ENCODE peak calls at places on chromosomes 13 and 19, in eight cellular contexts. R, T, D, C, U, J, G and I are unnamed samples. For H3K4me1, the result is how much of the 10 kb centered on the place peaks cover.

GRCh38 chr19:7224205-7224833 is 69.9 kb downstream of the INSR start:
- DNase-seq in D (no peak), G (peak), U (no peak), J (peak), T (no peak), R (no peak), C (no peak), I (peak)

GRCh38 chr13:106573855-106574254 is 5.9 kb upstream of the ARGLU1 start:
- DNase-seq in G (no peak), J (peak), D (no peak), C (peak), T (no peak), R (no peak), U (no peak), I (peak)

GRCh38 chr19:13350761-13351160 is 155.5 kb downstream of the CACNA1A start:
- DNase-seq in D (no peak), U (no peak), C (no peak), J (no peak), R (no peak), G (no peak), T (no peak), I (no peak)

GRCh38 chr13:25752957-25753540 is 298.8 kb downstream of the SHISA2 start:
- DNase-seq in U (no peak), D (no peak), C (peak), G (no peak), T (peak), R (no peak), J (peak), I (peak)

GRCh38 chr13:76848596-76848995 is 37.6 kb downstream of the KCTD12 start:
- DNase-seq in C (peak), D (no peak), R (no peak), T (no peak), J (no peak), U (no peak), G (no peak), I (no peak)

GRCh38 chr13:48728226-48728625 is 74.5 kb downstream of the CYSLTR2 start:
- DNase-seq in T (no peak), C (no peak), D (no peak), G (no peak), R (no peak), J (no peak), U (no peak), I (no peak)

GRCh38 chr19:11848594-11849263 is at the start of gene ZNF439:
- DNase-seq in T (peak), R (peak), D (peak), U (peak), J (peak), G (peak), C (peak), I (peak)

GRCh38 chr13:95256086-95256485 is 45.2 kb downstream of the ABCC4 start:
- DNase-seq in G (no peak), C (no peak), J (no peak), U (no peak), R (no peak), T (peak), D (no peak), I (no peak)

GRCh38 chr13:99000137-99000536 is 22.3 kb upstream of the DOCK9 start:
- DNase-seq in U (no peak), C (no peak), G (no peak), R (no peak), J (no peak), T (no peak), D (peak), I (no peak)

GRCh38 chr13:22897571-22898314 is 283.0 kb upstream of the SGCG start:
- DNase-seq in T (no peak), G (no peak), U (no peak), D (no peak), R (no peak), J (no peak), C (no peak), I (no peak)

GRCh38 chr13:76226941-76227340 is 590.8 kb downstream of the LMO7 start:
- DNase-seq in D (no peak), J (no peak), G (no peak), C (no peak), T (no peak), R (no peak), U (no peak), I (no peak)

GRCh38 chr13:19661126-19661525 is 27.7 kb downstream of the MPHOSPH8 start:
- DNase-seq in T (no peak), U (no peak), G (no peak), C (no peak), R (no peak), D (no peak), J (no peak), I (no peak)

GRCh38 chr19:47723573-47723923 is 10.3 kb downstream of the EHD2 start:
- DNase-seq in R (no peak), G (peak), C (peak), D (no peak), U (no peak), T (peak), J (peak), I (no peak)

DNA sequence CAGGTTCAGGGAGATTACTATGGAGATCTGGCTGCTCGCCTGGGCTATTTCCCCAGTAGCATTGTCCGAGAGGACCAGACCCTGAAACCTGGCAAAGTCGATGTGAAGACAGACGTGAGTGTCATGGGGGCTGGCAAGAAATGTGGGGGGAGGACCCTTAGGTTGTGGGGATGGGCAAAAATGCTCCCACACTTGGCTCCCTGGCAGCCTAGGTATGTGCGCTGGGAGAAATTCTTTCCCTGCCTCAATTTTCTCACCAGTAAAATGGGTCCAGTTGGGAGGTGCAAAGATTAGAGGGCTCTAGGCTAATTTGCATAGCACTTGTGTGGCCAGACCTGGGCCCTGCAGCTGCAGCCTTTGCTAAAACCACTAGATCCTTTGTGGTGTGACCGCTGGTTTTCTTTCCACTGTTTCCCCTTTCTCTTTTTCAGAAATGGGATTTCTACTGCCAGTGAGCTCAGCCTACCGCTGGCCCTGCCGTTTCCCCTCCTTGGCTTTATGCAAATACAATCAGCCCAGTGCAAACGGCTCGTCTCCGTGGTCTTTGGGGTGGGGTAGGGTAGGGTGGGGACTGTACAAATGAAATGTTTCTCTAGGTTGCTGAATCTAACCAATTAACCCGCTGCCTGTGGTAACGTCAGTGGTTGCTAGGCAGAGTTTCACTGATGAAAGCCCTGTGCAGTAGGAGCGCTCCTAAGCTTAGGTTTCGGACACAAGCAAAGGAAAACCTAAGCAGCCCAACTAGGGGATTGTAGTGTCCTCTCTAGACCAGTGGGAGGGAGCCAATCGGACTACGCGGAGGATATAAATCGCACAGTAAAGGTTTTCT is 867 bp upstream of the RAB4B start:
- DNase-seq in D (peak), G (peak), T (peak), C (peak), U (peak), R (peak), J (peak), I (peak)
- H3K4me1 ChIP-seq in D (under half), G (under half), T (under half), C (under half), U (under half), R (under half), J (under half), I (under half)

DNA sequence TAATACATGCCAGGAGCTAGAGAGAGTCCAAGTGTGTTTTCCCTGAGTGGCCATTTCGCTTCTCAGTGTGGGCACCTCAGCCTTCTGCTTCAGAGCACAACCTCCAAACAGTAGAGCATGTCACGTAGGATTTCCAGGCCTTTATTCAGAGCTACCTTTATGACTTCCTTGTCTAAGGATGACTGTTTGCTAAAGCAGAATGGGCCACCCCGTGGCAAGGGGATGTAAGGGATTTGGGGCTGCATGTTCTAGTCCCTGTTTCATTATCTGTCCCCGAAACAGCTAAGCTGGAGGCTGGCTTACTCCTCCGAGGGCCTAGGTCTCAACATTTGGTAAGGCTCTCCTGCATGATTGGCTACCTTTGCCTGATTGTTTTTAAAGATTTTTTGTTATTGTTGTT is 6.0 kb downstream of the RNASEH2B start:
- DNase-seq in J (no peak), R (no peak), U (no peak), D (peak), C (no peak), G (no peak), T (no peak), I (no peak)
- H3K4me1 ChIP-seq in J (under half), R (under half), U (half or more), D (half or more), C (half or more), G (under half), T (under half), I (under half)

GRCh38 chr19:3743486-3743885 is 18.0 kb downstream of the APBA3 start:
- DNase-seq in D (peak), C (no peak), U (no peak), R (no peak), J (no peak), T (no peak), G (no peak), I (no peak)
- H3K4me1 ChIP-seq in D (under half), C (under half), U (under half), R (under half), J (under half), T (under half), G (under half), I (under half)

GRCh38 chr13:93230466-93230865 is 3.9 kb downstream of the GPC6 start:
- DNase-seq in C (no peak), G (no peak), R (no peak), J (no peak), U (no peak), D (no peak), T (peak), I (no peak)
- H3K4me1 ChIP-seq in C (under half), G (under half), R (under half), J (under half), U (under half), D (under half), T (under half), I (under half)

GRCh38 chr13:33175991-33176390 is 109.6 kb downstream of the STARD13 start:
- DNase-seq in G (no peak), U (no peak), R (no peak), C (no peak), J (no peak), D (no peak), T (no peak), I (no peak)
- H3K4me1 ChIP-seq in G (under half), U (under half), R (under half), C (half or more), J (under half), D (under half), T (under half), I (under half)

GRCh38 chr19:41882568-41883462 is at the start of gene ARHGEF1:
- DNase-seq in R (peak), G (peak), C (peak), D (peak), J (peak), T (peak), U (peak), I (no peak)
- H3K4me1 ChIP-seq in R (under half), G (under half), C (half or more), D (half or more), J (under half), T (under half), U (half or more), I (under half)